ENCODE peak calls at places on chromosomes 11 and 22, in seven cellular contexts. One of them, this sample, is unnamed.

GRCh38 chr22:30217698-30218565 is 28.6 kb downstream of the LIF start:
- DNase-seq in mesendoderm: no peak
- DNase-seq in H9: no peak
- DNase-seq in neuronal stem cell: no peak
- DNase-seq in H1: no peak
- DNase-seq in mesenchymal stem cell: no peak
- DNase-seq in trophoblast cell: no peak
- DNase-seq in this sample: no peak

GRCh38 chr11:2259897-2260451 is 10.4 kb downstream of the ASCL2 start:
- DNase-seq in mesendoderm: no peak
- DNase-seq in H9: peak
- DNase-seq in neuronal stem cell: no peak
- DNase-seq in H1: no peak
- DNase-seq in mesenchymal stem cell: no peak
- DNase-seq in trophoblast cell: peak
- DNase-seq in this sample: no peak

GRCh38 chr11:33733978-33734377 is 2.2 kb downstream of the CD59 start:
- DNase-seq in mesendoderm: no peak
- DNase-seq in H9: no peak
- DNase-seq in neuronal stem cell: no peak
- DNase-seq in H1: no peak
- DNase-seq in mesenchymal stem cell: no peak
- DNase-seq in trophoblast cell: no peak
- DNase-seq in this sample: no peak

GRCh38 chr11:21037836-21038235 is 368.4 kb downstream of the NELL1 start:
- DNase-seq in mesendoderm: no peak
- DNase-seq in H9: no peak
- DNase-seq in neuronal stem cell: no peak
- DNase-seq in H1: no peak
- DNase-seq in mesenchymal stem cell: no peak
- DNase-seq in trophoblast cell: no peak
- DNase-seq in this sample: no peak

GRCh38 chr11:7020183-7020917 is at the start of the genes NLRP14 and ZNF214:
- DNase-seq in mesendoderm: peak
- DNase-seq in H9: peak
- DNase-seq in neuronal stem cell: peak
- DNase-seq in H1: peak
- DNase-seq in mesenchymal stem cell: peak
- DNase-seq in trophoblast cell: peak
- DNase-seq in this sample: peak

GRCh38 chr11:60848714-60849151 is 6.8 kb downstream of the CCDC86 start:
- DNase-seq in mesendoderm: no peak
- DNase-seq in H9: no peak
- DNase-seq in neuronal stem cell: no peak
- DNase-seq in H1: no peak
- DNase-seq in mesenchymal stem cell: no peak
- DNase-seq in trophoblast cell: no peak
- DNase-seq in this sample: no peak

GRCh38 chr11:69204246-69205124 is 48.8 kb downstream of the SMIM38 start:
- DNase-seq in mesendoderm: no peak
- DNase-seq in H9: no peak
- DNase-seq in neuronal stem cell: no peak
- DNase-seq in H1: no peak
- DNase-seq in mesenchymal stem cell: no peak
- DNase-seq in trophoblast cell: no peak
- DNase-seq in this sample: no peak

GRCh38 chr22:29477919-29478318 is 2.1 kb upstream of the NEFH start:
- DNase-seq in mesendoderm: peak
- DNase-seq in H9: no peak
- DNase-seq in neuronal stem cell: no peak
- DNase-seq in H1: no peak
- DNase-seq in mesenchymal stem cell: no peak
- DNase-seq in trophoblast cell: no peak
- DNase-seq in this sample: no peak

GRCh38 chr22:43298062-43298801 is 44.9 kb downstream of the SCUBE1 start:
- DNase-seq in mesendoderm: no peak
- DNase-seq in H9: no peak
- DNase-seq in neuronal stem cell: no peak
- DNase-seq in H1: no peak
- DNase-seq in mesenchymal stem cell: no peak
- DNase-seq in trophoblast cell: no peak
- DNase-seq in this sample: no peak

GRCh38 chr22:35173655-35174054 is 83.6 kb upstream of the HMGXB4 start:
- DNase-seq in mesendoderm: no peak
- DNase-seq in H9: no peak
- DNase-seq in neuronal stem cell: no peak
- DNase-seq in H1: no peak
- DNase-seq in mesenchymal stem cell: no peak
- DNase-seq in trophoblast cell: no peak
- DNase-seq in this sample: no peak

GRCh38 chr11:3824714-3825472 is 15.9 kb downstream of the RHOG start:
- DNase-seq in mesendoderm: peak
- DNase-seq in H9: peak
- DNase-seq in neuronal stem cell: no peak
- DNase-seq in H1: peak
- DNase-seq in mesenchymal stem cell: peak
- DNase-seq in trophoblast cell: peak
- DNase-seq in this sample: no peak

GRCh38 chr11:91756829-91757480 is 467.7 kb upstream of the FAT3 start:
- DNase-seq in mesendoderm: peak
- DNase-seq in H9: no peak
- DNase-seq in neuronal stem cell: no peak
- DNase-seq in H1: no peak
- DNase-seq in mesenchymal stem cell: no peak
- DNase-seq in trophoblast cell: no peak
- DNase-seq in this sample: no peak

GRCh38 chr11:112658521-112658920 is 302.7 kb upstream of the NCAM1 start:
- DNase-seq in mesendoderm: peak
- DNase-seq in H9: no peak
- DNase-seq in neuronal stem cell: no peak
- DNase-seq in H1: no peak
- DNase-seq in mesenchymal stem cell: no peak
- DNase-seq in trophoblast cell: no peak
- DNase-seq in this sample: no peak

GRCh38 chr22:50329236-50329635 is 2.4 kb upstream of the DENND6B start:
- DNase-seq in mesendoderm: no peak
- DNase-seq in H9: no peak
- DNase-seq in neuronal stem cell: no peak
- DNase-seq in H1: no peak
- DNase-seq in mesenchymal stem cell: peak
- DNase-seq in trophoblast cell: no peak
- DNase-seq in this sample: peak

GRCh38 chr11:122085264-122085663 is 30.8 kb downstream of the BLID start:
- DNase-seq in mesendoderm: no peak
- DNase-seq in H9: no peak
- DNase-seq in neuronal stem cell: no peak
- DNase-seq in H1: no peak
- DNase-seq in mesenchymal stem cell: peak
- DNase-seq in trophoblast cell: no peak
- DNase-seq in this sample: peak

GRCh38 chr11:43649501-43649900 is 31.0 kb upstream of the HSD17B12 start:
- DNase-seq in mesendoderm: peak
- DNase-seq in H9: no peak
- DNase-seq in neuronal stem cell: no peak
- DNase-seq in H1: no peak
- DNase-seq in mesenchymal stem cell: no peak
- DNase-seq in trophoblast cell: no peak
- DNase-seq in this sample: no peak

GRCh38 chr11:43644626-43645299 is 35.8 kb upstream of the HSD17B12 start:
- DNase-seq in mesendoderm: no peak
- DNase-seq in H9: no peak
- DNase-seq in neuronal stem cell: no peak
- DNase-seq in H1: no peak
- DNase-seq in mesenchymal stem cell: peak
- DNase-seq in trophoblast cell: peak
- DNase-seq in this sample: peak

GRCh38 chr11:43649921-43650320 is 30.6 kb upstream of the HSD17B12 start:
- DNase-seq in mesendoderm: no peak
- DNase-seq in H9: no peak
- DNase-seq in neuronal stem cell: no peak
- DNase-seq in H1: no peak
- DNase-seq in mesenchymal stem cell: no peak
- DNase-seq in trophoblast cell: no peak
- DNase-seq in this sample: no peak

GRCh38 chr11:43646767-43647166 is 33.8 kb upstream of the HSD17B12 start:
- DNase-seq in mesendoderm: no peak
- DNase-seq in H9: no peak
- DNase-seq in neuronal stem cell: no peak
- DNase-seq in H1: no peak
- DNase-seq in mesenchymal stem cell: no peak
- DNase-seq in trophoblast cell: no peak
- DNase-seq in this sample: no peak

GRCh38 chr11:43648888-43649287 is 31.6 kb upstream of the HSD17B12 start:
- DNase-seq in mesendoderm: no peak
- DNase-seq in H9: no peak
- DNase-seq in neuronal stem cell: no peak
- DNase-seq in H1: no peak
- DNase-seq in mesenchymal stem cell: no peak
- DNase-seq in trophoblast cell: no peak
- DNase-seq in this sample: no peak
- H4K8ac ChIP-seq in mesendoderm: no peak
- H4K8ac ChIP-seq in H9: no peak
- H4K8ac ChIP-seq in neuronal stem cell: no peak
- H4K8ac ChIP-seq in H1: no peak
- H4K8ac ChIP-seq in mesenchymal stem cell: no peak
- H4K8ac ChIP-seq in trophoblast cell: no peak
- H4K8ac ChIP-seq in this sample: no peak

GRCh38 chr11:45369294-45369693 is 83.2 kb upstream of the SYT13 start:
- DNase-seq in mesendoderm: no peak
- DNase-seq in H9: no peak
- DNase-seq in neuronal stem cell: no peak
- DNase-seq in H1: no peak
- DNase-seq in mesenchymal stem cell: no peak
- DNase-seq in trophoblast cell: no peak
- DNase-seq in this sample: no peak
- H4K8ac ChIP-seq in mesendoderm: no peak
- H4K8ac ChIP-seq in H9: no peak
- H4K8ac ChIP-seq in neuronal stem cell: no peak
- H4K8ac ChIP-seq in H1: peak
- H4K8ac ChIP-seq in mesenchymal stem cell: no peak
- H4K8ac ChIP-seq in trophoblast cell: no peak
- H4K8ac ChIP-seq in this sample: no peak

DNA sequence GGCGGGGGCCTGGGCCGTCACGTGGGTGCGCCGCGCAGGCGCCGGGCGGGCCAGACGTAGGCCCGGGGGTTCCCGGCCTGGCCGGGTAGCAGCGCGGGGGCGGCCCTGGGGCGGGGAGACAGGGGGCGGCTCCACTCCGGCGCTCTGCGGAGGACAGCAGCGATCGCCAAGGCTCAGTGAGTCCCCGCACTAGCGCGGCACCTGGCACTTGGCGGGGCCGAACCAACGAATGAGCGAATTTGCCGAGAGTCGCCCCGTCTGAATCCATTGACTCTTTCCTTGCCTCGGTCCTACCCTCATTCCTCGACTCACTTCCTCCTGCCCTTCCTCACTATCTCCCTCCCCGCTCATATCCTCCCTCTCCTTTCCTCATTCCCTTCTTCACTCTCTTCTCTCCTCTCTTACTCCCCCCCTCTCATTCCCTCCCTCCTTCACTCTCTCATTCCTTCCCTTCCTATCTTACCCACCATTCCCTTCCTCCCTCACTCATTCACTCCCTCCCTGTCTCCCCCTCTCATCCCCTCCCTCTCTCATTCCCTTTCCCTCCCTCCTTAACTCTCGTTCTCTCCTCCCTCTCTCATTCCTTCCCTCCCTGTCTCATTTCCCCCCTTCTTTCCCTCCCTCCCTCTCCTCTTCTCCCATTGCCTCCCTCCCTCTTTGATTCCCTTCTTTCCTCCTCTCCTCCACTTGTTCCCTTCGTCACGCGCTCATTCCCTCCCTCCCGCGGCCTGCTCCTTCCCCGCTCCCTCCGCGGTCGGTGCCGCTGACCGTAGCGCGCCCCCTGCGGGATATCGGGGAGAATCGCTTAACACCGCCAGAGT is 476 bp upstream of the KLHL22 start:
- DNase-seq in mesendoderm: peak
- DNase-seq in H9: peak
- DNase-seq in neuronal stem cell: peak
- DNase-seq in H1: peak
- DNase-seq in mesenchymal stem cell: peak
- DNase-seq in trophoblast cell: peak
- DNase-seq in this sample: peak
- H4K8ac ChIP-seq in mesendoderm: no peak
- H4K8ac ChIP-seq in H9: no peak
- H4K8ac ChIP-seq in neuronal stem cell: no peak
- H4K8ac ChIP-seq in H1: no peak
- H4K8ac ChIP-seq in mesenchymal stem cell: no peak
- H4K8ac ChIP-seq in trophoblast cell: peak
- H4K8ac ChIP-seq in this sample: peak

GRCh38 chr22:38125038-38125610 is 14.6 kb upstream of the BAIAP2L2 start:
- DNase-seq in mesendoderm: no peak
- DNase-seq in H9: no peak
- DNase-seq in neuronal stem cell: no peak
- DNase-seq in H1: no peak
- DNase-seq in mesenchymal stem cell: no peak
- DNase-seq in trophoblast cell: no peak
- DNase-seq in this sample: no peak

GRCh38 chr22:38122616-38123015 is 12.1 kb upstream of the BAIAP2L2 start:
- DNase-seq in mesendoderm: no peak
- DNase-seq in H9: no peak
- DNase-seq in neuronal stem cell: no peak
- DNase-seq in H1: no peak
- DNase-seq in mesenchymal stem cell: no peak
- DNase-seq in trophoblast cell: no peak
- DNase-seq in this sample: no peak

GRCh38 chr22:38124236-38124974 is 13.9 kb upstream of the BAIAP2L2 start:
- DNase-seq in mesendoderm: peak
- DNase-seq in H9: peak
- DNase-seq in neuronal stem cell: no peak
- DNase-seq in H1: no peak
- DNase-seq in mesenchymal stem cell: no peak
- DNase-seq in trophoblast cell: no peak
- DNase-seq in this sample: no peak

GRCh38 chr22:38118182-38118581 is 7.7 kb upstream of the BAIAP2L2 start:
- DNase-seq in mesendoderm: no peak
- DNase-seq in H9: no peak
- DNase-seq in neuronal stem cell: no peak
- DNase-seq in H1: no peak
- DNase-seq in mesenchymal stem cell: no peak
- DNase-seq in trophoblast cell: no peak
- DNase-seq in this sample: no peak

DNA sequence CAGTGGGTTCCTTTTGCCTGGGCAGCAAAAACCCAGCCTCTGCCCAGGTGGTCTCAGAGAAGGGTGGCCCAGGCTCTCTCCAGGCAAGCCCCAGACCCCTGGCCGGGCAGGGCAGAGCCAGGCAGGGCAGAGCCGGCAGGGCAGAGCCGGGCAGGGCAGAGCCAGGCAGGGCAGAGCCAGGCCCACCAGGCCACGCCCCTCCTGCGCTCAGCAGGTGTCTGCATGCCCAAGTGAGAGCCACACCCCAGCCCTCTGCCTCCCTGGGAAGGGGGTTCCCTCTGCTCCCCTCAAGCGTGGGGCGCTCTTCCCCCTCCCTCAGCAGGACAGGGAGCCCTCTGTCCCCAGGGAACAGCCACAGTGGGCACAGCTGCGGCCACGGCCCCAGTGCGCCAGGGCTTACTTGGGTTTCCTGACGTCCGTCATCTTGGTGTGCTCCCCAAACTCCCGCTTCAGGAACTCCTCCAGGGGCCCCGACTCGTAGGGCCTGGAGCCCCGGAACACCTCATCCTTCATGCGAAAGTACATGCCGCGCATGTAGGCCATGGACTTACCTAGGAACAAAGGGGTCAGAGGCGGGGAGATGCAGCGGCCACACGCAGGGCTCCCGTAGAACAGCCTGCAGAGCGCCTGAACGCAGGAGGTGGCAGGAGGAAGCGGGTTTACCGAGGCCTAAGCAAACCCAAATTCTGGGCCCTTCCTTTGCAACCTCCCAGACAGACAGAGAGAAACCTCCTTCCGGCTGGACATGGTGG is 10.1 kb upstream of the BAIAP2L2 start:
- DNase-seq in mesendoderm: no peak
- DNase-seq in H9: no peak
- DNase-seq in neuronal stem cell: no peak
- DNase-seq in H1: no peak
- DNase-seq in mesenchymal stem cell: no peak
- DNase-seq in trophoblast cell: no peak
- DNase-seq in this sample: no peak
- H4K8ac ChIP-seq in mesendoderm: no peak
- H4K8ac ChIP-seq in H9: no peak
- H4K8ac ChIP-seq in neuronal stem cell: no peak
- H4K8ac ChIP-seq in H1: no peak
- H4K8ac ChIP-seq in mesenchymal stem cell: no peak
- H4K8ac ChIP-seq in trophoblast cell: no peak
- H4K8ac ChIP-seq in this sample: no peak

This sample was measured in IMR-90.